ENCODE peak calls at places on chromosomes 6 and 20, in five cellular contexts. M is MCF 10A, E is endothelial cell of umbilical vein, R is type B pancreatic cell, U is IMR-90. Q is an unnamed sample.

GRCh38 chr20:8640461-8640860 is 428.4 kb upstream of the PLCB4 start:
- DNase-seq in U (no peak), M (no peak), R (no peak), E (no peak), Q (no peak)

GRCh38 chr6:44045672-44046015 is 81.6 kb downstream of the MRPL14 start:
- DNase-seq in E (no peak), M (peak), U (no peak), R (no peak), Q (no peak)

GRCh38 chr6:139932671-139933070 is 558.2 kb upstream of the CITED2 start:
- DNase-seq in M (no peak), E (peak), R (no peak), U (no peak), Q (no peak)

GRCh38 chr6:135291288-135292116 is 110.4 kb downstream of the MYB start:
- DNase-seq in R (no peak), M (peak), E (peak), U (peak), Q (no peak)

GRCh38 chr6:113651120-113651519 is 206.0 kb upstream of the MARCKS start:
- DNase-seq in R (no peak), M (no peak), E (no peak), U (no peak), Q (no peak)

GRCh38 chr6:117481926-117482239 is 591 bp upstream of the DCBLD1 start:
- DNase-seq in R (no peak), U (no peak), M (no peak), E (no peak), Q (no peak)

GRCh38 chr6:7173843-7174503 is 66.2 kb downstream of the RREB1 start:
- DNase-seq in M (no peak), R (no peak), U (no peak), E (no peak), Q (no peak)

GRCh38 chr20:57787969-57788781 is 78.4 kb upstream of the PMEPA1 start:
- DNase-seq in M (no peak), U (no peak), R (no peak), E (no peak), Q (no peak)

GRCh38 chr6:85041376-85041775 is 277.0 kb upstream of the TBX18 start:
- DNase-seq in E (peak), M (peak), R (no peak), U (no peak), Q (no peak)

GRCh38 chr20:17228624-17229061 is 1.8 kb downstream of the PCSK2 start:
- DNase-seq in M (no peak), U (no peak), R (peak), E (no peak), Q (no peak)

GRCh38 chr6:53395986-53396385 is 47.2 kb upstream of the ELOVL5 start:
- DNase-seq in E (no peak), U (no peak), R (no peak), M (no peak), Q (no peak)

GRCh38 chr6:135224037-135224647 is 43.0 kb downstream of the MYB start:
- DNase-seq in R (no peak), E (no peak), U (no peak), M (no peak), Q (no peak)

GRCh38 chr6:164377348-164377747 is 932.1 kb downstream of the C6orf118 start:
- DNase-seq in M (no peak), R (no peak), E (no peak), U (no peak), Q (no peak)

GRCh38 chr20:48482790-48483189 is 345.0 kb downstream of the PREX1 start:
- DNase-seq in U (no peak), M (no peak), R (no peak), E (no peak), Q (no peak)

GRCh38 chr6:57089265-57089664 is 723 bp upstream of the ZNF451 start:
- DNase-seq in R (no peak), U (no peak), E (no peak), M (no peak), Q (no peak)

GRCh38 chr6:57087916-57088315 is 2.1 kb upstream of the ZNF451 start:
- DNase-seq in R (no peak), M (no peak), U (peak), E (no peak), Q (no peak)

GRCh38 chr6:57085441-57085840 is 4.5 kb upstream of the ZNF451 start:
- DNase-seq in M (no peak), U (peak), R (no peak), E (no peak), Q (no peak)

GRCh38 chr6:57086843-57087242 is 3.1 kb upstream of the ZNF451 start:
- DNase-seq in E (no peak), U (no peak), M (no peak), R (no peak), Q (no peak)

DNA sequence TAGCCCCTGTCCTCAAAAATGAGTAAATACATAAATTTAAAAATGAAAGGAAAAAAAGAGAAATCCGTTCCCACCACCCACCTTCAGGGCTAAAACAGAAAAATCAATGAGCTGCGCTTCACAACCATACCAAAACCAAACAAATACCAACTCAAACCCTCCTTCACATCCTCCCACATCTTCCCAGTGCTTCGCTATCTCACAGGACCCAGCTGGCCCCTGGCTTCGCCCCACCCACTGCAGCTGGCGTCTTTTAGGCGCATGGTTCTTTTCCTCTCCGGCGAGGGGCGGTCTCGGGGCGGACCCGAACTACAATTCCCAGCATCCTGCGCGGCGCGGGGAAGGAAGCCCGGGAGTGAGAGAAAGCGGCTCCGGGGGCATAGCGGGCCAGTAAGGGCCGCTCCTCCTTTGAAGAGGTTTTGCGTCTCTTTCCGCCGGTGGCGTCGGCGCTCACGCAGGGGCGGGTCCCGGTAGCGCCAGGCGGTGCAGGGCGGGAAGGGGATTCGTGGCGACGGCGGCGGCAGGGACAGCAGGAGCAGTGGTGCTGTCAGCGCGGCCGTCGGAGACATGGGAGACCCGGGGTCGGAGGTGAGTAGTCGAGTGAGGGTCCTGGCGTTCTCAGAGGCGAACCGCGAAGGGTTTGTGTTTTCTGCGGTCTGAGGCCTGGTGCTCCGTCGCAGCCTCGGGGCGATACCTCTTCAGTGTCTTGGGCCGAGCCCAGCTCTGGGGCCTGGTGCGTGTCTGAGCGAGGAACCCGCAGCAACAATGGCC is at the start of gene ZNF451:
- DNase-seq in M (peak), R (peak), U (peak), E (peak), Q (peak)
- TF ChIP-seq CTCF in M (no peak), R (no peak), U (peak), E (no peak), Q (no peak)

GRCh38 chr6:80454197-80454596 is 347.7 kb downstream of the BCKDHB start:
- DNase-seq in U (peak), M (peak), R (no peak), E (peak), Q (no peak)

GRCh38 chr6:80460396-80460912 is 354.0 kb downstream of the BCKDHB start:
- DNase-seq in U (peak), E (peak), R (no peak), M (no peak), Q (no peak)

GRCh38 chr6:80454661-80455365 is 348.3 kb downstream of the BCKDHB start:
- DNase-seq in R (no peak), M (peak), U (peak), E (peak), Q (no peak)

DNA sequence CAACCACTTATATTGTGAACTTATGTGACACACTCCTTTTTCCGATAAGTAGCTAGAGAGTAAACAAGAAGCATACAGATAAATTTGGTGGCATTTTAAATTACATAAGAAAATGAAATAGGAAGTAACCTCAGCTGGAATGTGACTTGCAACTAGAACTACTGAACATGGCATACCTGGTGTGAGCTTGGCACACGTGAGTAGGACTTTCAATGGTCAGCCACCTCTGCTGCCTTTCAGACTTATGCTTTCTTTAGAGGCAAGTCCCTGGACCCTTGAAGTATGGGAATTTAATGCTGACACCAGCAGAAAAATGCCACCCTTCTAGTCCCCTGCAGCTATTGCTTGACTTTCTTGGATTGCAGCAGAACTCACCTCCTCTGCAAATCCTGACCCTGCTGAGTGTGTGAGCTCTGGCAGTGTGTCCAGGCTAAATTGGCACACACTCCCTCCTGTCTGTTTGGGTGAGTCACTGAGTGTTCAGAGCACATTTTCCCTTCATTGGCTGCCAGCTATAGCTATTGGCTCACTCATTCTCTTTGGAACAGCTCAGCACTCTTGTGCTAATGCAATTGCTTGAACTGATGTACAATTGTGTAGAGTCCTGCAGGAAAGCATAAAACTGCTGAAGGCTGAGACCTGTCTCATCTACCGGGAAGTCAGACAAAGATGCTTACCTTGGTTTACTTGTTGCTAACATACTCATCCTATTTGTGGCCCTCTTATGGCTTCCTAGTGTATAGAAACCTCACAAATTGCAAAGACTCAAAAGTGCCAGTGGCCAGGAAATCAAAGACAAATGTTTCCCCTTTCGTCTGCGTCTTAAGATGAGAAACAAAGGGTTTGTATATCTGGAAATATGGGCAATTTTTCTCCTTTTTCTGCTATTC is 350.8 kb downstream of the BCKDHB start:
- DNase-seq in M (peak), E (peak), U (peak), R (no peak), Q (no peak)
- TF ChIP-seq CTCF in M (no peak), E (no peak), U (no peak), R (no peak), Q (no peak)

DNA sequence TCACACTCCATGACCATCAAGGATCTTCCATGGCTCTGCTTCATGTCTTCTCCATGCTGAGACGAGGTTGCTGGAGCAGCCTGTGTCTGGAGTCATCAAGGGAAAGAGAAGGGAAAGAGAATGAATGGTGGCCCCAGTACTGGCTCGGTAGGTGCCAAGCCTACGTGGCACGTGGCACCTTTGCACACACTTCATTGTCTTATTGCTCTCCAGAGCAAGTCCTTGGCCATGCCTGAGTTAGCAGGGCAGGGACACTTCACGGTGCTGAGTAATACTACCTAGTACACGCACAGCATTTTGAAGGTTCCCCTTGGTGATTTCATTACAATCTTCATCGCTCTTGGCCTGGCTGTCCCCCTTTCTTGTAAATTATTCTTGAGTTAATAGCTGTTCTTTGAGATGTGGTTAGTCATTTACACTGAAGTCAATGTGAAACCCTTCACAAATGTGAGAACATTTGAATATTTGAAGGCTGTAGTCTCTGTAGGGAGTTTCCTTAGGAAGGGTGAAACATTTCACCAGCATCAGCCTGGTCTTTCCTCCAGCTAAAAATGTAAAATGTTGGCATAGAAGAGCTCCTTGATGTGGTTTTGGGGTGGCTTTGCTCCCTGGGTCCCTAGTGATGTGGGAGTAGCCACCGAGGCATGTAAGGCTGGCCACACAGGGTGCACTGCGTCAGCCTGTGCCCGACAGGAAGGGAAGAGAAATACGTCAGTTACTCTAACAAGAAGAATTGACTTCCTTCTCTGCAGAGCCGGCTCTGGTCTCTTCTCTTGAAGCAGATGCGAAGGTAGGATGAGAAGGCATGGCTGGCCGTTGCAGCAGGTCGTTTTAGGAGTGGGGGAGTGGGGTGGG is at the start of gene SYTL3:
- DNase-seq in R (peak), E (peak), M (no peak), U (peak), Q (no peak)
- TF ChIP-seq CTCF in R (no peak), E (no peak), M (no peak), U (no peak), Q (no peak)

GRCh38 chr20:13644010-13644409 is 5.3 kb upstream of the TASP1 start:
- DNase-seq in E (no peak), U (no peak), M (peak), R (no peak), Q (no peak)
- TF ChIP-seq CTCF in E (no peak), U (peak), M (no peak), R (no peak), Q (no peak)

DNA sequence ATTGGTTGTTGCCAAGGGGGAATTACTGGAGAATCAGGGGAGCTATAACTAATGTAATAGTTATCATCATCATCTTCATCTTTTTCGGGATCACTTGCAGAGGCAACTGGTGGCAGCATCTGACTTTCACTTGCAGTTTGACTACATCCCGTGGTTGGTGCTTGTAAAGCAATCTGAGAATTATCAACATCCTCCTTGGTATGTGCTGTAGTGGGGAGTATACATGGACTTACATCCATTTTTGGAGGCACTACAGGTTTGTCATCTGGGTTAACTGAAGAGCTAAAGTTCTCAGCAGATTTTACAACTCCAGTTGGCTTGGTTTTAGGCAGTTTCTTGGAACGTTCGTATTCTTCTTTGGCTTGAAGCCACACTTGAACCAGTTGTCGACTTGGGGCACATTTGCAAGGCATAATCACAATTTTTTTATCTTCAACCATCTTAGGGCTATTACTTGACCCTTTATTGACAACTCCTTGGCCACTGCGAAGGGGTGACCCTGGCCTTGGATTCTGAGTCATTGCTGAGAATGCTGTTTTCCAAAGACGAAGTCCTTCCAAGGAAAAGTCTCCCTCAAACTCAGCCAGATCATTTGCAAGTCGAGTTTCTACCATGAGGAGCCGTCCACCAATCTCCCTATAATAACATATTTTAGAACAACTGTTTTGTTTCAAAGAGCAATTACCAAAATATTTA is 115.5 kb downstream of the REV3L start:
- DNase-seq in R (no peak), E (no peak), M (no peak), U (no peak), Q (no peak)
- TF ChIP-seq CTCF in R (no peak), E (no peak), M (no peak), U (no peak), Q (no peak)

DNA sequence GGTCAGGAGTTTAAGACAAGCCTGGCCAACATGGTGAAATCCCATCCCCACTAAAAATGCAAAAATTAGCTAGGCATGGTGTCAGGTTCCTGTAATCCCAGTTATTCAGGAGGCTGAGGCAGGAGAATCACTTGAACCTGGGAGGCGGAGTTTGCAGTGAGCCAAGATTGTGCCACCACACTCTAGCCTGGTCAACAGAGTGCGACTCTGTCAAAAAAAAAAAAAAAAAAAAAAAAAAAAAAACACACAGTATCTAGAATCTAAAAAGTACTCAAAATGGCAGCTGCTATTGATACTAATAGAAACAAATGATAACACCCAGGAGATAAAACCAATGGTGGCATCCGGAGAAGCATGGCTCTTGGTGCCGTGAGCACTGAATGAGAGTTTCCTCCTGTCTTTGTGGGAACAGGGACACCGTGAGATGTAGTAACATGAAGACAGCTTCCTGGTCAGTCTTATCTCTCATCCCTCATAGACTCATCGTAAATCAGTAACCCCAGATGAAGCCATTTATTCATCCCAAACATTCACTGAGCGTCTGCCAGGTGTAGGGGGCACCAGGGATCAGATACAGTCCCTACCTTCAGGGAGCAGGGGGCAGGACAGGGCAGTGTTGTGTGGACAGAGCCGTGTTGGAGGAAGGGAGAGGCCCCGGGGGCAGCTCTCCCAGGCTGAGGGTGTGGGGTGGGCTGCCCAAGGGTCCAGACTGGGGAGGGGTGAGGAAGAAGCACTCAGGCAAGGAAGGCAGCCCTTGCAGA is 66.1 kb downstream of the SYNJ2 start:
- DNase-seq in R (no peak), M (no peak), E (no peak), U (no peak), Q (no peak)
- TF ChIP-seq CTCF in R (no peak), M (no peak), E (no peak), U (no peak), Q (no peak)

DNA sequence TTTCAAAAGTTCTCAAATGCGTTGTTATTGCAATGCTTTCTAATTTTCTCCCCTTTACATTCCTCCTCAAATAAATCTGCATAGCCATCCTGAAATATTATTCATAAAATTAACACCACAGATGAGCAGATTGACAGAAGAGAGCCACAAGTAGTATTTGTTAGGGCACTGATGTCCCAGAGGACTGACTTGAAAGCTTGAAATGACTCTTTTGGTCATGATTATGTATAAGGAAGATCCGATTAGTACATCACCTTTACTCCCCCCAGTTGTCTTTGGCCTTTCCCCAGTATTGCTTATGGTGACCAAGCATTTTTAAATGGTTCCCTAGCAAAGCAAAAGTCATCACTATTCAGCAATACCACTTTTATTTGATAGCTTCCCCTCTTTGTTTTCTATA is 187.6 kb downstream of the ADAT2 start:
- DNase-seq in M (no peak), R (no peak), U (no peak), E (no peak), Q (no peak)
- TF ChIP-seq CTCF in M (no peak), R (no peak), U (no peak), E (no peak), Q (no peak)

DNA sequence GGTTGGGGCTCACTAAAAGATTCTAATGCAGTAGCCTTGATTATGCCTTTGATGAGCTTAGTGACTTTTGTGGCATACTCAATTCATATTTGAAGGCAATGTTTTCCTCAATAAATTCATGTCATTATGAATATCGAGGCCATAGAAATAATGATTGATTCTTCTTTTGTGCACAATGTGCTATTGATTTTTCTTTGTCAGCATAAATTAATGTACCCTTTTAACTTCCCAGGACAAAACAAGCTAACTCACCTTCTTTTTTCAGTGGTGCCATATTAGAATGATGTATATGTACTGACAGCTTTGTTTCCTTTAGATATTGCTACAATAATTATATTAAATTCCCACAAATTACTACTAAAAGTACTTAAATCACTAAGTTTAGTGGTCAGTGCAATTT is 484.3 kb upstream of the HS3ST5 start:
- DNase-seq in E (no peak), M (no peak), R (no peak), U (no peak), Q (no peak)
- TF ChIP-seq CTCF in E (no peak), M (no peak), R (no peak), U (no peak), Q (no peak)